ENCODE peak calls at places on chromosome 11, in seven cellular contexts. X is stomach, I is IMR-90, N is tibial nerve, R is spleen, C is A549, L is heart left ventricle. T is an unnamed sample.

GRCh38 chr11:14312736-14313438 is 46.1 kb downstream of the RRAS2 start:
- DNase-seq in N (no peak), X (no peak), L (no peak), I (peak), R (no peak), C (no peak), T (no peak)

GRCh38 chr11:31445621-31446020 is 63.8 kb downstream of the IMMP1L start:
- DNase-seq in L (no peak), R (no peak), I (no peak), N (no peak), C (no peak), X (no peak), T (no peak)

GRCh38 chr11:69881467-69882269 is 62.5 kb upstream of the FGF3 start:
- DNase-seq in N (no peak), L (no peak), I (no peak), C (no peak), R (peak), X (no peak), T (peak)

GRCh38 chr11:131092469-131092868 is 176.2 kb upstream of the SNX19 start:
- DNase-seq in L (no peak), R (no peak), C (no peak), I (peak), X (no peak), N (no peak), T (no peak)

GRCh38 chr11:2554338-2555240 is 109.8 kb downstream of the KCNQ1 start:
- DNase-seq in C (no peak), X (no peak), R (peak), N (no peak), I (no peak), L (no peak), T (no peak)

GRCh38 chr11:14593671-14594070 is 49.9 kb upstream of the PDE3B start:
- DNase-seq in C (no peak), N (no peak), I (no peak), X (no peak), L (no peak), R (no peak), T (peak)

GRCh38 chr11:12478743-12479142 is 101.4 kb downstream of the PARVA start:
- DNase-seq in R (no peak), N (no peak), C (no peak), I (peak), L (peak), X (no peak), T (no peak)

GRCh38 chr11:131561486-131561885 is 191.1 kb downstream of the NTM start:
- DNase-seq in I (no peak), X (no peak), R (no peak), L (no peak), N (no peak), C (no peak), T (no peak)

GRCh38 chr11:36751251-36751839 is 153.3 kb upstream of the RAG2 start:
- DNase-seq in I (no peak), L (no peak), N (no peak), R (no peak), X (no peak), C (no peak), T (no peak)

GRCh38 chr11:46391578-46392420 is at the start of gene CHRM4:
- DNase-seq in C (peak), X (no peak), I (peak), N (no peak), R (peak), L (no peak), T (peak)

GRCh38 chr11:132054822-132055221 is 684.4 kb downstream of the NTM start:
- DNase-seq in R (no peak), X (no peak), N (no peak), C (no peak), L (no peak), I (peak), T (no peak)

GRCh38 chr11:62560566-62561103 is 13.1 kb downstream of the EEF1G start:
- DNase-seq in X (peak), N (peak), R (peak), I (peak), C (peak), L (peak), T (peak)

GRCh38 chr11:65224939-65225283 is 36.9 kb upstream of the POLA2 start:
- DNase-seq in C (peak), I (peak), R (no peak), X (peak), L (no peak), N (peak), T (peak)

GRCh38 chr11:111871693-111872161 is 346 bp upstream of the ALG9 start:
- DNase-seq in X (no peak), N (no peak), R (no peak), L (no peak), C (no peak), I (no peak), T (peak)

GRCh38 chr11:121563900-121564822 is 111.4 kb upstream of the SORL1-AS1 start:
- DNase-seq in X (no peak), C (no peak), L (no peak), N (no peak), I (peak), R (no peak), T (no peak)

GRCh38 chr11:62137276-62137861 is 13.6 kb downstream of the INCENP start:
- DNase-seq in C (no peak), X (no peak), I (no peak), N (no peak), R (no peak), L (no peak), T (no peak)

GRCh38 chr11:46009647-46010046 is 87.2 kb downstream of the LARGE2 start:
- DNase-seq in R (no peak), X (no peak), I (no peak), N (no peak), L (no peak), C (no peak), T (peak)

GRCh38 chr11:125408281-125408680 is 87.8 kb downstream of the FEZ1 start:
- DNase-seq in C (no peak), R (peak), X (no peak), I (no peak), N (no peak), L (peak), T (no peak)

GRCh38 chr11:70399681-70400112 is 1.4 kb downstream of the CTTN start:
- DNase-seq in N (peak), R (no peak), I (peak), C (peak), X (peak), L (peak), T (peak)

GRCh38 chr11:102155676-102156075 is 45.4 kb downstream of the YAP1 start:
- DNase-seq in C (no peak), R (no peak), L (no peak), X (no peak), I (peak), N (no peak), T (no peak)

GRCh38 chr11:87422566-87422965 is 384.8 kb downstream of the TMEM135 start:
- DNase-seq in R (no peak), C (no peak), X (no peak), I (peak), N (no peak), L (no peak), T (no peak)

GRCh38 chr11:70489276-70489675 is 90.9 kb downstream of the CTTN start:
- DNase-seq in C (no peak), X (no peak), I (no peak), N (no peak), R (peak), L (no peak), T (no peak)

GRCh38 chr11:131688056-131688693 is 317.8 kb downstream of the NTM start:
- DNase-seq in L (peak), I (peak), R (no peak), N (peak), X (peak), C (peak), T (peak)

GRCh38 chr11:116772443-116773202 is at the start of gene BUD13:
- DNase-seq in C (peak), X (peak), I (peak), R (peak), N (peak), L (peak), T (peak)

GRCh38 chr11:116499396-116500001 is 273.3 kb downstream of the BUD13 start:
- DNase-seq in R (no peak), N (peak), C (peak), X (peak), L (peak), I (peak), T (peak)

GRCh38 chr11:90176069-90176468 is 41.6 kb downstream of the NAALAD2 start:
- DNase-seq in N (no peak), X (no peak), C (no peak), I (no peak), L (no peak), R (no peak), T (no peak)

GRCh38 chr11:129852125-129852740 is 36.6 kb downstream of the TMEM45B start:
- DNase-seq in N (no peak), R (no peak), X (no peak), I (no peak), L (no peak), C (no peak), T (peak)
- TF ChIP-seq CTCF in N (no peak), R (no peak), X (no peak), I (no peak), L (no peak), C (no peak), T (no peak)

GRCh38 chr11:75154646-75155569 is 4.0 kb downstream of the SLCO2B1 start:
- DNase-seq in N (no peak), L (no peak), I (no peak), X (no peak), C (no peak), R (no peak), T (no peak)
- TF ChIP-seq POLR2A in N (no peak), L (no peak), I (no peak), X (no peak), C (no peak), R (no peak), T (no peak)

GRCh38 chr11:118342503-118343161 is at the start of gene CD3D:
- DNase-seq in R (no peak), C (no peak), X (no peak), L (no peak), N (no peak), I (no peak), T (peak)
- H3K4me3 ChIP-seq in R (peak), C (no peak), X (peak), L (peak), N (no peak), I (no peak), T (peak)

DNA sequence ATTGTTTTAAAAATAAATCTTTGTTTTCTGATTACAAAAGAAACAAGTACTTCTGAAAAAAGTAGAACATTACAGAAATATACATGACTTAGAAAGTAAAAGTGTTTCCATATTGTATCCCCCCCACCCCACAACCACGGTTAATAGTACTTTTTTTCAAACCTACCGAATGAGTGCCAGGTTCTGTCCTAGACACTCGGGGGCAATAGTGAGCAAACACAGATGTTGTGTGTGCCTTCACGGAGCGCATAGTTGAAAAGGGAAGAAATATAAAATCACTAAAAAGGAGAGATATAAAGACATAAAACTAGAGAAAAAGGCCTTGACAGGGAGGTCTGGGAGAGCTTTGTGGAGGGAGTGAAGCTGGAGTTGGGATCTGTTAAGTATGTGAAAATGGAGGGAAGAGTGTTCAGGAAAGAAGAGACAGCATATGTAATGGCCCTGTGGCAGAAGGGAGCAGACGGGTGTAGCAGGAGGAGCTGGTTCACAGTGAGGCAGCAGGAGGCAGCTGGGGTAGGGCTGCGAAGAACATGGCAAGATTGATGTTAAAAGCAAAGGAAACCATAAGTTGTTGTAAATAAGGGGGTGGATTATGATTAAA is 42.1 kb upstream of the ALX4 start:
- DNase-seq in L (no peak), X (no peak), C (peak), N (no peak), R (no peak), I (no peak), T (peak)
- TF ChIP-seq CTCF in L (peak), X (no peak), C (peak), N (no peak), R (no peak), I (no peak), T (peak)